ENCODE peak calls at places on chromosomes 12 and 14, in four cellular contexts. O is CD8-positive, alpha-beta memory T cell; J is occipital lobe; H is memory B cell. G is an unnamed sample.

GRCh38 chr14:77037886-77038511 is 9.5 kb upstream of the IRF2BPL start:
- DNase-seq in O (no peak), J (peak), H (no peak), G (peak)

GRCh38 chr12:56010112-56010570 is 10.7 kb upstream of the IKZF4 start:
- DNase-seq in O (no peak), J (no peak), H (no peak), G (no peak)

GRCh38 chr14:36504805-36505192 is 15.2 kb downstream of the NKX2-1 start:
- DNase-seq in O (no peak), J (no peak), H (no peak), G (no peak)

GRCh38 chr14:98189944-98190343 is 1082.1 kb downstream of the BCL11B start:
- DNase-seq in O (no peak), J (no peak), H (no peak), G (no peak)

GRCh38 chr14:68471029-68471963 is 321.6 kb downstream of the ZFP36L1 start:
- DNase-seq in O (no peak), J (no peak), H (peak), G (peak)

GRCh38 chr12:115922952-115923564 is 354.4 kb downstream of the MED13L start:
- DNase-seq in O (no peak), J (no peak), H (no peak), G (no peak)

GRCh38 chr14:97377550-97377949 is 580.4 kb downstream of the VRK1 start:
- DNase-seq in O (no peak), J (no peak), H (no peak), G (no peak)

GRCh38 chr12:71438670-71439361 is 782 bp upstream of the LGR5 start:
- DNase-seq in O (no peak), J (no peak), H (no peak), G (no peak)

GRCh38 chr12:80593766-80594165 is 113.7 kb upstream of the MYF6 start:
- DNase-seq in O (no peak), J (no peak), H (no peak), G (no peak)

GRCh38 chr14:97283450-97284230 is 486.5 kb downstream of the VRK1 start:
- DNase-seq in O (no peak), J (no peak), H (no peak), G (no peak)

GRCh38 chr14:88793259-88793625 is 489 bp upstream of the EML5 start:
- DNase-seq in O (no peak), J (peak), H (no peak), G (no peak)

GRCh38 chr14:59022144-59022543 is 166.3 kb upstream of the DAAM1 start:
- DNase-seq in O (no peak), J (no peak), H (no peak), G (no peak)

GRCh38 chr14:96958057-96958456 is 160.9 kb downstream of the VRK1 start:
- DNase-seq in O (no peak), J (no peak), H (no peak), G (no peak)

GRCh38 chr12:120412421-120412820 is 25.5 kb upstream of the COX6A1 start:
- DNase-seq in O (no peak), J (no peak), H (no peak), G (no peak)

GRCh38 chr12:40105265-40105514 is 691 bp downstream of the SLC2A13 start:
- DNase-seq in O (no peak), J (no peak), H (no peak), G (no peak)

GRCh38 chr12:71139153-71139735 is 18.6 kb downstream of the TSPAN8 start:
- DNase-seq in O (no peak), J (no peak), H (no peak), G (no peak)

G was measured in thyroid gland.